ENCODE peak calls at places on chromosomes 13 and 19, in six cellular contexts. L is AG09309, J is fibroblast of pulmonary artery, P is GM19239, Y is left cardiac atrium, F is heart left ventricle. A is an unnamed sample.
A peak's percentile ranks its signal among the peaks of the same experiment; 100 is the strongest.

GRCh38 chr13:32748305-32748704 is 162.1 kb downstream of the PDS5B start:
- DNase-seq in L (no peak), J (no peak), P (no peak), Y (no peak), F (no peak), A (no peak)

GRCh38 chr13:59340581-59340980 is 823.1 kb downstream of the DIAPH3 start:
- DNase-seq in L (no peak), J (no peak), P (no peak), Y (no peak), F (no peak), A (no peak)

GRCh38 chr19:8666814-8667405 is 31.7 kb downstream of the ACTL9 start:
- DNase-seq in L (no peak), J (no peak), P (no peak), Y (no peak), F (no peak), A (no peak)

GRCh38 chr19:45187421-45188100 is 9.0 kb downstream of the BLOC1S3 start:
- DNase-seq in L (no peak), J (peak; percentile 17), P (peak; percentile 70), Y (no peak), F (no peak), A (no peak)

GRCh38 chr19:48918801-48919247 is 14.7 kb upstream of the DHDH start:
- DNase-seq in L (no peak), J (peak; percentile 16), P (no peak), Y (no peak), F (no peak), A (peak; percentile 75)

GRCh38 chr13:111142472-111142871 is 27.4 kb downstream of the ARHGEF7 start:
- DNase-seq in L (no peak), J (no peak), P (no peak), Y (no peak), F (no peak), A (no peak)

GRCh38 chr19:42442833-42443232 is at the start of gene CXCL17:
- DNase-seq in L (no peak), J (no peak), P (no peak), Y (no peak), F (no peak), A (no peak)

GRCh38 chr19:2974342-2974932 is 2.9 kb upstream of the TLE6 start:
- DNase-seq in L (no peak), J (peak; percentile 78), P (no peak), Y (peak; percentile 71), F (peak; percentile 59), A (peak; percentile 92)

GRCh38 chr19:35306473-35307246 is 14.7 kb downstream of the MAG start:
- DNase-seq in L (no peak), J (no peak), P (peak; percentile 59), Y (no peak), F (no peak), A (no peak)

GRCh38 chr19:8094336-8094735 is 41.8 kb downstream of the CCL25 start:
- DNase-seq in L (no peak), J (no peak), P (no peak), Y (no peak), F (no peak), A (no peak)

GRCh38 chr13:23159587-23160240 is 21.1 kb upstream of the SGCG start:
- DNase-seq in L (no peak), J (no peak), P (no peak), Y (no peak), F (no peak), A (no peak)

GRCh38 chr19:56133858-56134654 is 7.0 kb upstream of the ZNF444 start:
- DNase-seq in L (no peak), J (no peak), P (no peak), Y (no peak), F (no peak), A (no peak)

GRCh38 chr19:17797397-17798201 is 2.7 kb downstream of the B3GNT3 start:
- DNase-seq in L (no peak), J (no peak), P (no peak), Y (no peak), F (no peak), A (no peak)

GRCh38 chr13:89695343-89696257 is 1651.9 kb upstream of the MIR17HG start:
- DNase-seq in L (no peak), J (peak; percentile 70), P (no peak), Y (no peak), F (no peak), A (peak; percentile 61)

GRCh38 chr13:73754727-73755292 is 379.4 kb downstream of the KLF12 start:
- DNase-seq in L (peak; percentile 17), J (peak; percentile 84), P (no peak), Y (no peak), F (peak; percentile 34), A (peak; percentile 25)

GRCh38 chr19:42323852-42324654 is 1.4 kb upstream of the MEGF8 start:
- DNase-seq in L (no peak), J (no peak), P (no peak), Y (peak; percentile 29), F (no peak), A (no peak)

GRCh38 chr19:48424694-48425219 is 21.0 kb upstream of the GRWD1 start:
- DNase-seq in L (no peak), J (peak; percentile 71), P (no peak), Y (no peak), F (peak; percentile 32), A (no peak)

GRCh38 chr19:18098891-18099622 is 1.5 kb downstream of the MAST3 start:
- DNase-seq in L (no peak), J (no peak), P (peak; percentile 67), Y (no peak), F (no peak), A (no peak)

GRCh38 chr13:114067886-114068722 is 64.3 kb downstream of the RASA3 start:
- DNase-seq in L (no peak), J (no peak), P (no peak), Y (no peak), F (no peak), A (no peak)

GRCh38 chr19:8238251-8238650 is 29.1 kb downstream of the CERS4 start:
- DNase-seq in L (no peak), J (no peak), P (no peak), Y (no peak), F (no peak), A (no peak)

GRCh38 chr19:1837625-1838105 is 10.6 kb downstream of the REXO1 start:
- DNase-seq in L (no peak), J (peak; percentile 32), P (peak; percentile 94), Y (no peak), F (no peak), A (no peak)

GRCh38 chr19:1211494-1212234 is 6.1 kb downstream of the STK11 start:
- DNase-seq in L (no peak), J (no peak), P (no peak), Y (peak; percentile 40), F (no peak), A (peak; percentile 94)

GRCh38 chr19:19817357-19817756 is 4.2 kb downstream of the ZNF506 start:
- DNase-seq in L (no peak), J (no peak), P (no peak), Y (no peak), F (no peak), A (no peak)

GRCh38 chr19:34306213-34306661 is 51.9 kb downstream of the GARRE1 start:
- DNase-seq in L (no peak), J (no peak), P (no peak), Y (no peak), F (no peak), A (no peak)

GRCh38 chr13:28540612-28541011 is 45.7 kb upstream of the FLT1 start:
- DNase-seq in L (no peak), J (peak; percentile 61), P (peak; percentile 25), Y (no peak), F (no peak), A (no peak)

GRCh38 chr19:45790942-45791341 is 1.7 kb downstream of the DMWD start:
- DNase-seq in L (no peak), J (no peak), P (no peak), Y (no peak), F (no peak), A (no peak)

A was measured in testis.